ENCODE peak calls at places on chromosomes 7 and 10, in six cellular contexts. One of them, this sample, is unnamed.

GRCh38 chr7:92613720-92614119 is 23.5 kb upstream of the FAM133B start:
- DNase-seq in endothelial cell: no peak
- DNase-seq in HS-27A: no peak
- DNase-seq in GOT3: no peak
- DNase-seq in naive B cell: no peak
- DNase-seq in stimulated activated CD4-positive, alpha-beta T cell treated with anti-CD3 and anti-CD28 coated beads, Interleukin-15, amount 100 ng/mL, for 24 hours: no peak
- DNase-seq in this sample: no peak

GRCh38 chr7:38542156-38542555 is 89.0 kb downstream of the AMPH start:
- DNase-seq in endothelial cell: no peak
- DNase-seq in HS-27A: no peak
- DNase-seq in stimulated activated CD4-positive, alpha-beta T cell treated with anti-CD3 and anti-CD28 coated beads, Interleukin-15, amount 100 ng/mL, for 24 hours: no peak
- DNase-seq in naive B cell: no peak
- DNase-seq in GOT3: no peak
- DNase-seq in this sample: no peak

GRCh38 chr10:44382981-44383748 is 1.7 kb downstream of the CXCL12 start:
- DNase-seq in stimulated activated CD4-positive, alpha-beta T cell treated with anti-CD3 and anti-CD28 coated beads, Interleukin-15, amount 100 ng/mL, for 24 hours: no peak
- DNase-seq in naive B cell: no peak
- DNase-seq in endothelial cell: no peak
- DNase-seq in HS-27A: no peak
- DNase-seq in GOT3: no peak
- DNase-seq in this sample: peak

GRCh38 chr7:16129431-16130126 is 291.8 kb downstream of the CRPPA start:
- DNase-seq in naive B cell: no peak
- DNase-seq in endothelial cell: no peak
- DNase-seq in HS-27A: peak
- DNase-seq in stimulated activated CD4-positive, alpha-beta T cell treated with anti-CD3 and anti-CD28 coated beads, Interleukin-15, amount 100 ng/mL, for 24 hours: no peak
- DNase-seq in GOT3: no peak
- DNase-seq in this sample: no peak

GRCh38 chr7:91182819-91183405 is 81.3 kb upstream of the FZD1 start:
- DNase-seq in GOT3: no peak
- DNase-seq in stimulated activated CD4-positive, alpha-beta T cell treated with anti-CD3 and anti-CD28 coated beads, Interleukin-15, amount 100 ng/mL, for 24 hours: no peak
- DNase-seq in endothelial cell: no peak
- DNase-seq in HS-27A: no peak
- DNase-seq in naive B cell: no peak
- DNase-seq in this sample: no peak

GRCh38 chr10:74643586-74643956 is 182.8 kb upstream of the KAT6B start:
- DNase-seq in naive B cell: no peak
- DNase-seq in endothelial cell: no peak
- DNase-seq in GOT3: no peak
- DNase-seq in stimulated activated CD4-positive, alpha-beta T cell treated with anti-CD3 and anti-CD28 coated beads, Interleukin-15, amount 100 ng/mL, for 24 hours: no peak
- DNase-seq in HS-27A: no peak
- DNase-seq in this sample: no peak

GRCh38 chr7:105024734-105025133 is 10.7 kb downstream of the KMT2E start:
- DNase-seq in HS-27A: no peak
- DNase-seq in stimulated activated CD4-positive, alpha-beta T cell treated with anti-CD3 and anti-CD28 coated beads, Interleukin-15, amount 100 ng/mL, for 24 hours: no peak
- DNase-seq in naive B cell: no peak
- DNase-seq in endothelial cell: no peak
- DNase-seq in GOT3: no peak
- DNase-seq in this sample: no peak

GRCh38 chr10:92990615-92991014 is 70.0 kb upstream of the CYP26C1 start:
- DNase-seq in GOT3: no peak
- DNase-seq in endothelial cell: no peak
- DNase-seq in HS-27A: no peak
- DNase-seq in stimulated activated CD4-positive, alpha-beta T cell treated with anti-CD3 and anti-CD28 coated beads, Interleukin-15, amount 100 ng/mL, for 24 hours: peak
- DNase-seq in naive B cell: no peak
- DNase-seq in this sample: no peak

GRCh38 chr10:129978980-129979379 is 14.9 kb upstream of the EBF3 start:
- DNase-seq in naive B cell: no peak
- DNase-seq in stimulated activated CD4-positive, alpha-beta T cell treated with anti-CD3 and anti-CD28 coated beads, Interleukin-15, amount 100 ng/mL, for 24 hours: no peak
- DNase-seq in endothelial cell: no peak
- DNase-seq in GOT3: no peak
- DNase-seq in HS-27A: no peak
- DNase-seq in this sample: no peak

GRCh38 chr10:6065845-6066244 is 3.7 kb upstream of the IL2RA start:
- DNase-seq in endothelial cell: no peak
- DNase-seq in HS-27A: no peak
- DNase-seq in naive B cell: no peak
- DNase-seq in stimulated activated CD4-positive, alpha-beta T cell treated with anti-CD3 and anti-CD28 coated beads, Interleukin-15, amount 100 ng/mL, for 24 hours: no peak
- DNase-seq in GOT3: no peak
- DNase-seq in this sample: no peak

GRCh38 chr10:52864459-52865106 is 92.0 kb upstream of the MBL2 start:
- DNase-seq in stimulated activated CD4-positive, alpha-beta T cell treated with anti-CD3 and anti-CD28 coated beads, Interleukin-15, amount 100 ng/mL, for 24 hours: no peak
- DNase-seq in HS-27A: peak
- DNase-seq in naive B cell: no peak
- DNase-seq in GOT3: peak
- DNase-seq in endothelial cell: no peak
- DNase-seq in this sample: no peak

GRCh38 chr10:129612481-129613109 is 145.6 kb downstream of the MGMT start:
- DNase-seq in HS-27A: no peak
- DNase-seq in GOT3: no peak
- DNase-seq in stimulated activated CD4-positive, alpha-beta T cell treated with anti-CD3 and anti-CD28 coated beads, Interleukin-15, amount 100 ng/mL, for 24 hours: no peak
- DNase-seq in endothelial cell: no peak
- DNase-seq in naive B cell: no peak
- DNase-seq in this sample: no peak

GRCh38 chr10:120799849-120800248 is 51.3 kb upstream of the WDR11 start:
- DNase-seq in HS-27A: no peak
- DNase-seq in GOT3: no peak
- DNase-seq in stimulated activated CD4-positive, alpha-beta T cell treated with anti-CD3 and anti-CD28 coated beads, Interleukin-15, amount 100 ng/mL, for 24 hours: no peak
- DNase-seq in naive B cell: no peak
- DNase-seq in endothelial cell: no peak
- DNase-seq in this sample: no peak

GRCh38 chr10:17238445-17239275 is 10.6 kb downstream of the VIM start:
- DNase-seq in stimulated activated CD4-positive, alpha-beta T cell treated with anti-CD3 and anti-CD28 coated beads, Interleukin-15, amount 100 ng/mL, for 24 hours: no peak
- DNase-seq in endothelial cell: peak
- DNase-seq in GOT3: peak
- DNase-seq in HS-27A: no peak
- DNase-seq in naive B cell: no peak
- DNase-seq in this sample: no peak

GRCh38 chr10:43105119-43105792 is 28.4 kb downstream of the RET start:
- DNase-seq in naive B cell: peak
- DNase-seq in endothelial cell: peak
- DNase-seq in GOT3: peak
- DNase-seq in HS-27A: no peak
- DNase-seq in stimulated activated CD4-positive, alpha-beta T cell treated with anti-CD3 and anti-CD28 coated beads, Interleukin-15, amount 100 ng/mL, for 24 hours: peak
- DNase-seq in this sample: peak

GRCh38 chr10:70537398-70538194 is 59.0 kb downstream of the PALD1 start:
- DNase-seq in GOT3: no peak
- DNase-seq in HS-27A: no peak
- DNase-seq in naive B cell: no peak
- DNase-seq in stimulated activated CD4-positive, alpha-beta T cell treated with anti-CD3 and anti-CD28 coated beads, Interleukin-15, amount 100 ng/mL, for 24 hours: peak
- DNase-seq in endothelial cell: peak
- DNase-seq in this sample: no peak

GRCh38 chr7:28626191-28626590 is 213.9 kb downstream of the CREB5 start:
- DNase-seq in naive B cell: no peak
- DNase-seq in stimulated activated CD4-positive, alpha-beta T cell treated with anti-CD3 and anti-CD28 coated beads, Interleukin-15, amount 100 ng/mL, for 24 hours: no peak
- DNase-seq in endothelial cell: no peak
- DNase-seq in HS-27A: no peak
- DNase-seq in GOT3: no peak
- DNase-seq in this sample: no peak

GRCh38 chr7:9201928-9202327 is 768.5 kb downstream of the NXPH1 start:
- DNase-seq in stimulated activated CD4-positive, alpha-beta T cell treated with anti-CD3 and anti-CD28 coated beads, Interleukin-15, amount 100 ng/mL, for 24 hours: no peak
- DNase-seq in naive B cell: no peak
- DNase-seq in endothelial cell: no peak
- DNase-seq in GOT3: no peak
- DNase-seq in HS-27A: no peak
- DNase-seq in this sample: no peak

GRCh38 chr7:151795168-151795754 is 81.7 kb downstream of the PRKAG2 start:
- DNase-seq in stimulated activated CD4-positive, alpha-beta T cell treated with anti-CD3 and anti-CD28 coated beads, Interleukin-15, amount 100 ng/mL, for 24 hours: peak
- DNase-seq in HS-27A: no peak
- DNase-seq in GOT3: no peak
- DNase-seq in naive B cell: no peak
- DNase-seq in endothelial cell: no peak
- DNase-seq in this sample: peak